ENCODE peak calls at places on chromosomes 4 and X, in nine cellular contexts. X is mammary epithelial cell; W is ovary; E is HepG2; P is spleen; R is A549; N is CD8-positive, alpha-beta memory T cell; G is ascending aorta; V is heart right ventricle. Q is an unnamed sample. For H3K4me1 and H3K9me3, the result is how much of the 10 kb centered on the place peaks cover.

GRCh38 chrX:43860646-43861370 is 21.4 kb downstream of the MAOB start:
- DNase-seq in P (no peak), G (no peak), R (peak), N (no peak), W (no peak), E (peak), V (no peak), X (peak), Q (no peak)

GRCh38 chr4:165440415-165440882 is 61.6 kb downstream of the CPE start:
- DNase-seq in V (no peak), N (no peak), X (peak), W (no peak), P (no peak), E (peak), G (no peak), R (peak), Q (no peak)

GRCh38 chrX:85897376-85898110 is 149.8 kb downstream of the CHM start:
- DNase-seq in P (no peak), R (no peak), X (no peak), W (no peak), N (no peak), V (no peak), G (no peak), E (no peak), Q (no peak)

GRCh38 chr4:26022346-26022891 is 108.4 kb downstream of the SMIM20 start:
- DNase-seq in V (no peak), G (no peak), X (peak), E (peak), P (no peak), R (peak), W (no peak), N (no peak), Q (no peak)

GRCh38 chrX:48468247-48468671 is 1.8 kb downstream of the SLC38A5 start:
- DNase-seq in G (no peak), V (no peak), X (no peak), P (peak), E (no peak), N (no peak), W (peak), R (no peak), Q (no peak)

GRCh38 chr4:8221476-8221875 is 22.4 kb downstream of the SH3TC1 start:
- DNase-seq in W (no peak), R (no peak), P (no peak), G (no peak), V (no peak), X (no peak), E (no peak), N (peak), Q (no peak)

GRCh38 chr4:31692407-31692940 is 972.3 kb downstream of the PCDH7 start:
- DNase-seq in W (no peak), X (no peak), P (no peak), V (no peak), G (no peak), R (peak), E (no peak), N (no peak), Q (no peak)

GRCh38 chrX:87067795-87068194 is 449.8 kb upstream of the KLHL4 start:
- DNase-seq in P (no peak), G (no peak), V (no peak), N (no peak), W (no peak), X (no peak), R (no peak), E (no peak), Q (no peak)

GRCh38 chr4:8182858-8183725 is 16.0 kb upstream of the SH3TC1 start:
- DNase-seq in N (no peak), R (peak), E (no peak), X (peak), G (no peak), P (peak), W (peak), V (peak), Q (peak)

GRCh38 chr4:182307746-182308145 is 64.5 kb downstream of the TENM3 start:
- DNase-seq in P (no peak), R (no peak), W (no peak), X (peak), E (no peak), N (no peak), G (no peak), V (no peak), Q (no peak)

GRCh38 chrX:78024349-78025108 is 55.1 kb upstream of the PGAM4 start:
- DNase-seq in G (no peak), X (peak), R (peak), P (no peak), N (peak), V (peak), E (peak), W (no peak), Q (no peak)

GRCh38 chr4:89157488-89158024 is 46.2 kb downstream of the TIGD2 start:
- DNase-seq in V (no peak), N (no peak), E (no peak), G (no peak), X (no peak), P (no peak), R (no peak), W (no peak), Q (no peak)

GRCh38 chr4:126611900-126612299 is 1020.9 kb upstream of the INTU start:
- DNase-seq in N (no peak), E (no peak), X (peak), P (no peak), R (no peak), G (no peak), V (no peak), W (no peak), Q (no peak)

GRCh38 chr4:7436256-7436655 is 1.5 kb upstream of the PSAPL1 start:
- DNase-seq in R (no peak), N (no peak), W (no peak), G (no peak), P (no peak), E (no peak), X (no peak), V (no peak), Q (no peak)

GRCh38 chr4:24564488-24564887 is 19.9 kb downstream of the DHX15 start:
- DNase-seq in X (no peak), V (no peak), W (no peak), E (no peak), G (no peak), N (no peak), R (no peak), P (no peak), Q (no peak)

GRCh38 chr4:144178414-144178813 is 37.9 kb upstream of the GYPA start:
- DNase-seq in W (no peak), X (no peak), G (no peak), N (no peak), V (no peak), P (no peak), E (no peak), R (no peak), Q (no peak)

GRCh38 chrX:136850441-136851175 is 29.9 kb downstream of the RBMX start:
- DNase-seq in P (no peak), X (no peak), V (no peak), R (no peak), G (no peak), N (no peak), E (no peak), W (no peak), Q (no peak)

GRCh38 chr4:164648151-164648848 is 105.6 kb upstream of the SMIM31 start:
- DNase-seq in P (no peak), X (peak), E (no peak), G (no peak), V (no peak), R (no peak), N (no peak), W (no peak), Q (no peak)

GRCh38 chrX:129653985-129654651 is 638 bp downstream of the APLN start:
- DNase-seq in G (no peak), X (peak), W (no peak), P (no peak), R (peak), N (no peak), E (no peak), V (peak), Q (peak)

GRCh38 chr4:2364654-2365053 is 53.8 kb downstream of the ZFYVE28 start:
- DNase-seq in W (peak), R (no peak), X (peak), V (peak), E (no peak), G (no peak), N (peak), P (peak), Q (no peak)

GRCh38 chrX:49309401-49309981 is 6.0 kb downstream of the GAGE10 start:
- DNase-seq in P (no peak), G (no peak), R (no peak), E (no peak), X (peak), W (no peak), V (no peak), N (peak), Q (no peak)

GRCh38 chrX:28960063-28960462 is 372.8 kb downstream of the IL1RAPL1 start:
- DNase-seq in V (no peak), W (no peak), X (no peak), N (no peak), P (no peak), E (no peak), R (no peak), G (no peak), Q (no peak)

GRCh38 chrX:129144172-129145038 is 378.9 kb downstream of the SMARCA1 start:
- DNase-seq in N (no peak), R (peak), P (no peak), G (no peak), E (peak), V (no peak), W (no peak), X (no peak), Q (no peak)

GRCh38 chr4:8098506-8098905 is 60.1 kb downstream of the ABLIM2 start:
- DNase-seq in N (no peak), R (no peak), G (no peak), P (no peak), E (no peak), X (no peak), V (no peak), W (no peak), Q (no peak)

GRCh38 chr4:188778880-188779279 is 639.6 kb downstream of the TRIML1 start:
- DNase-seq in R (no peak), V (no peak), X (peak), N (no peak), G (no peak), E (no peak), P (no peak), W (no peak), Q (no peak)

GRCh38 chrX:56943264-56943663 is 52.1 kb downstream of the SPIN3 start:
- DNase-seq in R (no peak), X (no peak), N (no peak), G (no peak), W (no peak), P (no peak), E (no peak), V (no peak), Q (no peak)

GRCh38 chr4:13992975-13993495 is 365.5 kb upstream of the BOD1L1 start:
- DNase-seq in X (no peak), V (no peak), E (no peak), W (no peak), R (no peak), G (no peak), N (no peak), P (no peak), Q (no peak)

GRCh38 chr4:144820115-144820514 is 174.2 kb downstream of the HHIP start:
- DNase-seq in N (no peak), P (no peak), W (no peak), R (no peak), V (no peak), X (peak), G (no peak), E (no peak), Q (no peak)

GRCh38 chrX:42442745-42443144 is 335.2 kb downstream of the PPP1R2C start:
- DNase-seq in R (no peak), G (no peak), P (no peak), N (no peak), E (no peak), V (no peak), X (no peak), W (no peak), Q (no peak)

GRCh38 chr4:99893991-99894981 is at the start of gene LAMTOR3:
- DNase-seq in E (peak), P (peak), R (peak), G (peak), X (peak), W (peak), V (peak), N (peak), Q (peak)

GRCh38 chr4:128060130-128060619 is 937 bp upstream of the LARP1B start:
- DNase-seq in W (no peak), P (no peak), X (no peak), E (no peak), V (no peak), G (no peak), R (no peak), N (no peak), Q (no peak)

GRCh38 chr4:8908206-8908893 is 36.7 kb upstream of the HMX1 start:
- DNase-seq in N (no peak), G (no peak), R (no peak), V (no peak), X (no peak), P (peak), E (no peak), W (peak), Q (no peak)

GRCh38 chr4:31674313-31674947 is 954.3 kb downstream of the PCDH7 start:
- DNase-seq in G (no peak), X (no peak), R (no peak), V (no peak), P (no peak), N (no peak), W (no peak), E (no peak), Q (no peak)

GRCh38 chr4:125265846-125266245 is 48.9 kb upstream of the FAT4 start:
- DNase-seq in G (no peak), W (no peak), N (no peak), E (no peak), X (no peak), P (peak), V (no peak), R (no peak), Q (no peak)

GRCh38 chr4:20288047-20288650 is 36.4 kb downstream of the SLIT2 start:
- DNase-seq in V (no peak), W (no peak), E (no peak), X (no peak), R (no peak), P (no peak), G (no peak), N (no peak), Q (no peak)

GRCh38 chr4:5863461-5864113 is 29.3 kb downstream of the CRMP1 start:
- DNase-seq in E (no peak), P (no peak), N (no peak), X (peak), R (peak), V (no peak), W (no peak), G (no peak), Q (no peak)

GRCh38 chr4:166527500-166527899 is 654.5 kb downstream of the TLL1 start:
- DNase-seq in N (no peak), P (no peak), X (peak), E (no peak), R (no peak), G (no peak), W (no peak), V (no peak), Q (no peak)

GRCh38 chrX:130566028-130566683 is 164.4 kb downstream of the RBMX2 start:
- DNase-seq in W (no peak), G (no peak), X (peak), N (no peak), V (no peak), P (no peak), E (no peak), R (no peak), Q (no peak)

GRCh38 chr4:149993030-149993429 is 85.2 kb upstream of the DCLK2 start:
- DNase-seq in E (no peak), G (no peak), R (no peak), X (peak), V (no peak), W (no peak), N (no peak), P (no peak), Q (no peak)

GRCh38 chr4:28921886-28922285 is 1798.3 kb upstream of the PCDH7 start:
- DNase-seq in P (no peak), G (no peak), X (peak), R (no peak), V (no peak), E (no peak), N (no peak), W (no peak), Q (no peak)

DNA sequence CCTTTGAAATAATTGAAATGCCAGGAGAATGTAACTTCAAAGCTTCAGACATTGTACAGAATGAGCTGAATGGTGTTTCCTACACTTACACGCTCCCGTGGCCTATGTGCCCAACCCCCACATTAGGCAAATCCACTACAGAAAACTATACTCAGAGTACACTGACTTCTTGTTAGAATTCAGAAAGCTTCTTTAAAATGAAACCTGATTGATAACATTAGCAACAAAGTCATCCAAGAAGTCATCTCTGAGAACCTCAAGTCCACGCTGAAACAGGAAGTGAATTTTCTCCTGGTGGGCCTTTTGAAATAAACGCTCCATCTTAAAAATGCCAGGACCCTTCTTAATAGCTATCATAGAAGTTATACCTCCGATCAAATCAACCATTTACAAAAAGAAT is 136.3 kb downstream of the TSPAN5 start:
- DNase-seq in E (no peak), N (no peak), G (no peak), R (no peak), P (no peak), X (no peak), V (no peak), W (no peak), Q (no peak)
- H3K4me1 ChIP-seq in E (under half), N (under half), G (under half), R (under half), P (under half), X (under half), V (under half), W (under half), Q (under half)

GRCh38 chrX:1226249-1226648 is 13.8 kb upstream of the CRLF2 start:
- DNase-seq in V (no peak), P (no peak), N (no peak), W (no peak), E (no peak), G (no peak), X (no peak), R (no peak), Q (no peak)
- H3K9me3 ChIP-seq in V (under half), P (under half), N (under half), W (under half), E (under half), G (under half), X (under half), R (under half), Q (under half)

GRCh38 chrX:47321978-47322377 is 48.4 kb upstream of the ZNF157 start:
- DNase-seq in N (no peak), G (no peak), P (peak), E (no peak), W (no peak), V (no peak), X (no peak), R (no peak), Q (no peak)

GRCh38 chrX:47316276-47317025 is 53.9 kb upstream of the ZNF157 start:
- DNase-seq in E (no peak), P (peak), N (no peak), G (no peak), W (no peak), R (no peak), X (no peak), V (no peak), Q (no peak)

DNA sequence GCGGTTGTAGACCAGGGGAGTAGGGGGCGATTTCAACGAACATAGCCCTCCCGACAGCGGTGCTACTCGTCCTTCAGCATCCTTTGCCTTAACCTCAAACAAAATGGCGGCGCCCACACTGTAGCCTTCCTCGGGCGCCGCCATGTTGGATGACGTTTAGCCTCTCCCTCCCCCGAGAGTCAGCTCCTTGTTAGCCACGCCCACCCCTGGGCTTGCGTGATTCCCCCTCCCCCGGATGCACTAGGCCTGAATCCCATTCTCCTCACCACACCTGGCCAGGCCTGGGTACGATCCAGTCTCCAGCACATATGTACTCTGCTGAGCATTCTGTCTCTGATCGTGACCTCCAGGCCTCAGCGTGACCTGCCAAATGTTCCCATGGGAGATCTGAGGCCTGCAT is 49.0 kb upstream of the ZNF157 start:
- DNase-seq in G (no peak), X (peak), N (no peak), R (peak), E (no peak), W (peak), V (peak), P (peak), Q (peak)
- H3K27ac ChIP-seq in G (no peak), X (no peak), N (no peak), R (no peak), E (no peak), W (no peak), V (no peak), P (no peak), Q (no peak)

GRCh38 chr4:32826169-32826568 is 2106.0 kb downstream of the PCDH7 start:
- DNase-seq in G (no peak), R (peak), X (no peak), W (no peak), E (no peak), P (no peak), N (no peak), V (no peak), Q (no peak)

GRCh38 chr4:32830160-32830559 is 2110.0 kb downstream of the PCDH7 start:
- DNase-seq in N (no peak), X (no peak), R (no peak), P (no peak), G (no peak), E (no peak), W (no peak), V (no peak), Q (no peak)

GRCh38 chr4:32824321-32824720 is 2104.2 kb downstream of the PCDH7 start:
- DNase-seq in X (no peak), N (no peak), V (no peak), R (no peak), W (no peak), P (no peak), G (no peak), E (no peak), Q (no peak)
- H3K4me1 ChIP-seq in X (under half), N (under half), V (under half), R (under half), W (under half), P (under half), G (under half), E (under half), Q (under half)

GRCh38 chrX:2384486-2384885 is 116.3 kb downstream of the DHRSX start:
- DNase-seq in X (no peak), G (no peak), E (no peak), V (no peak), N (no peak), R (no peak), P (no peak), W (no peak), Q (no peak)
- H3K9me3 ChIP-seq in X (under half), G (under half), E (under half), V (under half), N (under half), R (under half), P (under half), W (under half), Q (under half)